ENCODE peak calls at places on chromosomes 13 and 19, in nine cellular contexts. L, I, Q, U, H, F, K, J and T are unnamed samples.

GRCh38 chr13:73063166-73063565 is 4.4 kb downstream of the KLF5 start:
- DNase-seq in H (no peak), Q (no peak), J (no peak), U (no peak), K (no peak), F (no peak), L (no peak), I (no peak), T (no peak)

GRCh38 chr13:80237646-80238045 is 103.3 kb downstream of the SPRY2 start:
- DNase-seq in F (no peak), U (no peak), I (no peak), Q (peak), L (no peak), H (no peak), K (no peak), J (no peak), T (peak)

GRCh38 chr13:40498461-40498860 is 168.0 kb downstream of the FOXO1 start:
- DNase-seq in H (no peak), Q (no peak), F (no peak), I (no peak), U (no peak), L (no peak), K (no peak), J (no peak), T (no peak)

GRCh38 chr19:3663838-3664237 is 36.4 kb downstream of the PIP5K1C start:
- DNase-seq in Q (no peak), I (no peak), K (no peak), L (no peak), H (no peak), J (no peak), F (no peak), U (no peak), T (no peak)

GRCh38 chr13:113029487-113030258 is 60.7 kb downstream of the MCF2L start:
- DNase-seq in F (no peak), J (no peak), K (peak), I (peak), L (peak), H (no peak), U (peak), Q (peak), T (no peak)

GRCh38 chr13:40776681-40777165 is 5.7 kb upstream of the MRPS31 start:
- DNase-seq in F (peak), I (no peak), J (no peak), Q (peak), U (peak), H (no peak), K (peak), L (no peak), T (no peak)

GRCh38 chr19:8731428-8732169 is 10.2 kb downstream of the OR2Z1 start:
- DNase-seq in L (no peak), I (no peak), F (no peak), U (peak), K (no peak), H (no peak), J (no peak), Q (no peak), T (no peak)

GRCh38 chr13:112619730-112620639 is 32.0 kb upstream of the TUBGCP3 start:
- DNase-seq in I (peak), H (no peak), Q (peak), K (no peak), F (no peak), U (peak), L (no peak), J (no peak), T (no peak)

GRCh38 chr19:46296722-46297431 is at the start of gene HIF3A:
- DNase-seq in U (no peak), I (peak), J (no peak), Q (peak), F (no peak), L (peak), K (no peak), H (no peak), T (no peak)

GRCh38 chr19:47797996-47798903 is 6.1 kb downstream of the TPRX1 start:
- DNase-seq in L (no peak), Q (no peak), H (no peak), I (no peak), J (no peak), K (no peak), U (no peak), F (no peak), T (no peak)

GRCh38 chr13:25281193-25281936 is 5.9 kb downstream of the MTMR6 start:
- DNase-seq in L (no peak), K (no peak), Q (no peak), U (no peak), F (no peak), H (no peak), I (no peak), J (no peak), T (no peak)

GRCh38 chr19:47714339-47714738 is 1.1 kb downstream of the EHD2 start:
- DNase-seq in F (no peak), Q (peak), H (no peak), L (no peak), U (no peak), I (no peak), J (no peak), K (no peak), T (no peak)

GRCh38 chr13:23866420-23867026 is 22.7 kb downstream of the MIPEP start:
- DNase-seq in H (no peak), F (no peak), I (no peak), K (no peak), Q (no peak), U (no peak), J (no peak), L (no peak), T (no peak)

GRCh38 chr19:15421726-15422260 is 3.0 kb upstream of the AKAP8L start:
- DNase-seq in J (no peak), H (no peak), U (no peak), L (peak), K (no peak), F (no peak), Q (no peak), I (no peak), T (no peak)

GRCh38 chr13:36432106-36432544 is at the start of gene CCNA1:
- DNase-seq in I (peak), U (peak), J (no peak), L (peak), K (no peak), H (no peak), F (no peak), Q (peak), T (no peak)

GRCh38 chr13:43473437-43473836 is 313.3 kb downstream of the ENOX1 start:
- DNase-seq in K (no peak), L (no peak), Q (peak), U (no peak), J (no peak), F (no peak), I (peak), H (no peak), T (no peak)

GRCh38 chr19:41872384-41872774 is 4.7 kb upstream of the CD79A start:
- DNase-seq in Q (no peak), F (no peak), I (no peak), H (no peak), K (peak), J (no peak), U (no peak), L (no peak), T (no peak)

GRCh38 chr13:43220873-43221578 is 197.6 kb downstream of the DNAJC15 start:
- DNase-seq in J (no peak), U (no peak), Q (no peak), F (no peak), L (no peak), I (no peak), H (no peak), K (no peak), T (no peak)

GRCh38 chr19:30367001-30367400 is 5.2 kb upstream of the ZNF536 start:
- DNase-seq in U (no peak), L (no peak), K (no peak), I (no peak), Q (no peak), F (no peak), H (no peak), J (no peak), T (no peak)

GRCh38 chr19:18488838-18489626 is 32.8 kb downstream of the ELL start:
- DNase-seq in I (peak), H (no peak), J (no peak), L (peak), Q (no peak), K (no peak), U (no peak), F (no peak), T (no peak)

GRCh38 chr13:47415048-47415447 is 518.2 kb upstream of the HTR2A start:
- DNase-seq in Q (peak), F (no peak), L (no peak), J (no peak), U (no peak), H (no peak), K (no peak), I (no peak), T (peak)

GRCh38 chr13:23928985-23929384 is 31.7 kb upstream of the C1QTNF9B start:
- DNase-seq in L (no peak), K (no peak), I (no peak), H (no peak), F (peak), U (no peak), J (peak), Q (peak), T (peak)

GRCh38 chr13:27226991-27227390 is 24.4 kb upstream of the RPL21 start:
- DNase-seq in I (no peak), J (no peak), F (no peak), H (no peak), K (no peak), Q (no peak), L (no peak), U (no peak), T (no peak)

GRCh38 chr13:43874512-43875092 is 4.9 kb downstream of the CCDC122 start:
- DNase-seq in L (no peak), K (no peak), F (no peak), J (no peak), H (no peak), Q (peak), U (peak), I (peak), T (no peak)

GRCh38 chr13:43269037-43269476 is 245.7 kb downstream of the DNAJC15 start:
- DNase-seq in Q (peak), F (peak), H (no peak), L (peak), K (no peak), J (peak), I (peak), U (no peak), T (peak)

DNA sequence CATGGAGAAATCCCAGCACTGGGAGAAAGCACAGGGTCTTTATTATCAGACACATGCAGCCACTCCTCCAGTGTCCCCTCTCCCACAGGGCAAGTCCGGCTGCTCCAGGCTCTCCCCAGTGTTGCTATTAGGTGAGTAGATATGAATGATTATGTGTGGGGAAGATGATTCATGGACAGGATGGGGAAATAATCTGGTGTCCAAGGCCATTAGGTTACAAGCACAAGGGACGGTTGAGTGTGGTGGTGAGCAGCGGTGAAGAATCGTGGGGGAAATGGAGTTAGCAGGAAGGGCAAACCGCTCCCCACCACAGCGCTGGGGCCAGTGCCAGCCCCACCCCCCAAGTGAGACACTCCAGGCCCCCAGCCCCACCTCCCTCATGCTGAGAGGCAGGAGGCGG is 19.0 kb downstream of the CD177 start:
- DNase-seq in I (no peak), H (no peak), K (no peak), F (no peak), L (no peak), Q (no peak), U (peak), J (no peak), T (no peak)
- TF ChIP-seq CTCF in I (no peak), H (no peak), K (no peak), F (no peak), L (no peak), Q (no peak), U (no peak), J (no peak), T (no peak)

GRCh38 chr13:91172160-91172559 is 175.3 kb upstream of the MIR17HG start:
- DNase-seq in U (no peak), F (no peak), Q (no peak), L (no peak), I (no peak), K (no peak), J (no peak), H (no peak), T (no peak)

GRCh38 chr13:91169641-91170040 is 177.8 kb upstream of the MIR17HG start:
- DNase-seq in U (no peak), H (no peak), J (peak), Q (no peak), L (no peak), K (no peak), I (no peak), F (no peak), T (no peak)

GRCh38 chr13:91174886-91175501 is 172.5 kb upstream of the MIR17HG start:
- DNase-seq in I (no peak), H (no peak), F (no peak), J (no peak), L (no peak), K (no peak), Q (no peak), U (no peak), T (no peak)
- H3K4me3 ChIP-seq in I (peak), H (peak), F (peak), J (peak), L (peak), K (no peak), Q (peak), U (no peak), T (peak)

DNA sequence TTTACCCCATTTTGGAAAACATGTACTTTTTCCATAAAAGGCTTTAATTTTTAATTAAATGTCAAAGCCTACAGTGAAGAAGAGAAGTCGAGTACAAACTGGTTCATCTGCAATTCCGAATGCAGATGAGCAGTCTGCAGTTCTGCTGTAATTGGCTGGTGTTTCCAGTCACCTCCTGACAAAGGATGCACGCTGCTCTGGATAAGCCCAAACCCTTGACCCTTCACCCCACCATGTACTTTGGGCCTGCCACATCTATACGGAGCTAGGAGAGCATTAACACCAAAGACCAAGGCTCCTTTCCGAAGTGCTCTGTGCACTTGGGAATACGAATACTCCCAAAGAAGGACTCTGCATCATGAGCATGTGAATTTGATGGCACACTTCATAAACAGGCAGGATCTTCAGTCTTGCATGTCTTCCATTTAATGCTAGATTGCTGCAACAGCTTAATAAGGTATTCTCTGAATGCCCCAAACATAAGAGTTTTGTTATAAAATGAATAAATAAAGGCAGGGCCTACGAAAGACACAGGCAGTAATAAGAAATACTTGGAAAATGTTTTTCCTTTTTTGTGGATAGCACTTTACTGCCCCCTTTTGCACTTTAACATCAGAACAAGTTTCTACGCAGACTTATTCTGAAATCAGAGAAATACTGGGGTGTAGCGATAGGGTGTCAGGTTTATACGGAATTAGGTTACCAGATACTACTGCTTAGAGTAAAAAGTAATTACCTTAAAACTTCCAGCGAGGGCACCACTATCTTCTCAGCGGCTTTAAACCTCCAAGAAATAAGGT is 15.1 kb downstream of the EFNB2 start:
- DNase-seq in Q (peak), H (no peak), J (no peak), L (no peak), F (no peak), I (peak), U (peak), K (no peak), T (no peak)
- TF ChIP-seq CTCF in Q (peak), H (peak), J (peak), L (no peak), F (peak), I (peak), U (peak), K (no peak), T (peak)

GRCh38 chr13:114067381-114067885 is 65.0 kb downstream of the RASA3 start:
- DNase-seq in U (peak), J (no peak), K (peak), H (no peak), I (no peak), F (no peak), L (no peak), Q (peak), T (no peak)

GRCh38 chr13:114065926-114066774 is 66.3 kb downstream of the RASA3 start:
- DNase-seq in J (no peak), H (no peak), Q (no peak), K (peak), F (no peak), L (no peak), I (no peak), U (no peak), T (no peak)

GRCh38 chr13:114067886-114068722 is 64.3 kb downstream of the RASA3 start:
- DNase-seq in J (no peak), U (peak), Q (no peak), H (no peak), I (no peak), F (no peak), K (peak), L (no peak), T (no peak)

GRCh38 chr13:114065141-114065925 is 67.1 kb downstream of the RASA3 start:
- DNase-seq in I (peak), F (peak), U (peak), K (peak), J (peak), Q (peak), H (peak), L (peak), T (peak)

GRCh38 chr13:114066956-114067355 is 65.5 kb downstream of the RASA3 start:
- DNase-seq in I (no peak), U (no peak), F (no peak), J (no peak), H (no peak), Q (no peak), L (no peak), K (no peak), T (no peak)
- H3K4me3 ChIP-seq in I (no peak), U (no peak), F (no peak), J (no peak), H (peak), Q (no peak), L (no peak), K (peak), T (no peak)

GRCh38 chr13:33767140-33767539 is 50.8 kb upstream of the RFC3 start:
- DNase-seq in U (no peak), I (no peak), J (no peak), K (no peak), L (no peak), H (no peak), Q (no peak), F (no peak), T (no peak)
- TF ChIP-seq CTCF in U (no peak), I (no peak), J (no peak), K (no peak), L (no peak), H (no peak), Q (no peak), F (no peak), T (no peak)

DNA sequence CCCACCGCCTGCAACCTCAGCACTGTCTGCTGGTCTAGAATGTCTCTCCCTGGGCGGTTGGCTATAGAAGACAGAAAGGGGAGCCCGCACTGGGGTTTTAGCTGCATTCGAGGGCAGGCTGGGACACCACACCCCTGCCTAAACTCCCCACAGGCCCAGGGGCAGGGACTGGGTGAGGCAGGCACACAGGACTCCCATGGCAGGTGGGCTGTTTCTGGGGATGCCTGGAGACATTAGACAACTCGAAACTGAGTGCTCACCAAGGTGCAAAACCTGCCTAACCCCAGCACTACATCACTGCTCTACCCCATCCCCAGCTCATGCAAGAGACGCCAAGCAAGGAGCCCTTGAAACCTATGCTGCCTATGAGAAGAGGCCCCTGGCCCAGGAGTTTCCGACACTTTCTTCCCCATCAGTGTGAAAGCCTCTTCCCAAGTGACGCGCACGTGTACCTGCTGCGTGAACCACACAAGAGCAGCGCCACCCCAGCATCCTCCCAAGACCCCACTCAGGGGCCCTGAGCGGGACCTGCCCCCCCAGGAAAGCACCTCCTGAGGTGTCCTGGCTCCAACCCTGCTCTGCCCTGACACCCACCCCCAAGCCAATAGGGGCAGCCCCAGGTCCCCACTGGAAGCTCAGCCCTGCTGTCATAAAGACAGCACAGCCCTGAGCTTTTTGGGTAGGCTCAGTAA is 121.2 kb downstream of the TUBA3C start:
- DNase-seq in F (no peak), J (no peak), K (no peak), H (no peak), L (no peak), I (no peak), U (no peak), Q (no peak), T (no peak)
- H3K4me3 ChIP-seq in F (no peak), J (no peak), K (no peak), H (no peak), L (no peak), I (no peak), U (no peak), Q (no peak), T (no peak)